ENCODE peak calls at places on chromosomes 13 and 19, in four cellular contexts. X, G, M and T are unnamed samples.

GRCh38 chr19:35872180-35872579 is 3.8 kb downstream of the APLP1 start:
- DNase-seq in X (no peak), M (no peak), G (no peak), T (no peak)

GRCh38 chr19:1265611-1266115 is 3.5 kb upstream of the CIRBP start:
- DNase-seq in X (peak; percentile 31), G (no peak), M (no peak), T (peak; percentile 80)

GRCh38 chr19:36605101-36605838 is at the start of gene ZNF382:
- DNase-seq in X (no peak), M (peak; percentile 17), G (peak; percentile 63), T (peak; percentile 41)

GRCh38 chr19:40270362-40271089 is 14.6 kb downstream of the AKT2 start:
- DNase-seq in M (no peak), G (no peak), X (no peak), T (no peak)

GRCh38 chr13:26494591-26494990 is 62.9 kb upstream of the WASF3 start:
- DNase-seq in G (no peak), X (no peak), M (no peak), T (no peak)

GRCh38 chr19:49189259-49189658 is 31.7 kb downstream of the TRPM4 start:
- DNase-seq in X (no peak), M (no peak), G (no peak), T (no peak)

GRCh38 chr19:41546386-41546789 is 29.6 kb upstream of the CEACAM21 start:
- DNase-seq in X (no peak), G (no peak), M (no peak), T (no peak)

GRCh38 chr19:9673912-9674668 is 810 bp downstream of the ZNF562 start:
- DNase-seq in X (no peak), M (peak; percentile 1), G (peak; percentile 15), T (peak; percentile 5)

GRCh38 chr19:14678199-14678598 is 3.6 kb upstream of the ADGRE3 start:
- DNase-seq in X (no peak), M (no peak), G (no peak), T (no peak)

GRCh38 chr13:99356216-99357089 is 49.3 kb upstream of the GPR183 start:
- DNase-seq in X (no peak), G (no peak), M (peak; percentile 92), T (peak; percentile 87)

GRCh38 chr19:1580382-1580781 is 12.3 kb upstream of the MEX3D start:
- DNase-seq in X (no peak), M (no peak), G (no peak), T (no peak)

GRCh38 chr19:3365447-3366103 is 808 bp upstream of the NFIC start:
- DNase-seq in G (no peak), M (no peak), X (no peak), T (peak; percentile 66)

GRCh38 chr13:75544681-75545333 is 4.8 kb upstream of the UCHL3 start:
- DNase-seq in G (peak; percentile 78), X (no peak), M (no peak), T (peak; percentile 90)

GRCh38 chr13:99989376-99990044 is 7.9 kb downstream of the ZIC2 start:
- DNase-seq in X (no peak), M (no peak), G (no peak), T (no peak)

GRCh38 chr19:8390617-8390981 is 439 bp downstream of the RAB11B start:
- DNase-seq in M (peak; percentile 63), G (peak; percentile 81), X (peak; percentile 62), T (peak; percentile 89)

GRCh38 chr19:35142531-35143230 is 374 bp upstream of the FXYD7 start:
- DNase-seq in X (peak; percentile 83), M (no peak), G (no peak), T (no peak)

GRCh38 chr13:76462003-76462402 is 424.2 kb downstream of the KCTD12 start:
- DNase-seq in G (no peak), X (no peak), M (no peak), T (peak; percentile 15)

GRCh38 chr13:95367309-95367843 is 66.1 kb upstream of the ABCC4 start:
- DNase-seq in G (no peak), X (no peak), M (no peak), T (no peak)

GRCh38 chr19:39941615-39942507 is 7.4 kb upstream of the FCGBP start:
- DNase-seq in X (no peak), M (peak; percentile 82), G (no peak), T (peak; percentile 38)

GRCh38 chr13:79477968-79478367 is 3.0 kb upstream of the NDFIP2 start:
- DNase-seq in X (no peak), M (no peak), G (no peak), T (no peak)

GRCh38 chr19:2494084-2494446 is 18.1 kb downstream of the GADD45B start:
- DNase-seq in X (no peak), G (no peak), M (no peak), T (peak; percentile 65)

GRCh38 chr13:106432636-106433035 is 102.8 kb downstream of the EFNB2 start:
- DNase-seq in G (no peak), M (no peak), X (peak; percentile 8), T (no peak)

GRCh38 chr13:51781246-51782022 is 22.5 kb downstream of the DHRS12 start:
- DNase-seq in G (no peak), M (no peak), X (no peak), T (peak; percentile 24)

GRCh38 chr19:20611866-20612265 is 46.3 kb upstream of the ZNF737 start:
- DNase-seq in M (no peak), G (no peak), X (no peak), T (no peak)

GRCh38 chr19:53461866-53462265 is 5.7 kb upstream of the ZNF813 start:
- DNase-seq in G (no peak), X (no peak), M (no peak), T (peak; percentile 3)
- TF ChIP-seq RAD21 in G (no peak), X (no peak), M (no peak), T (no peak)

GRCh38 chr19:54207908-54208783 is 7.5 kb downstream of the RPS9 start:
- DNase-seq in G (peak; percentile 59), M (peak; percentile 84), X (no peak), T (peak; percentile 78)
- TF ChIP-seq RFX5 in G (no peak), M (peak; percentile 42), X (no peak), T (no peak)

GRCh38 chr13:110521946-110522345 is 39.6 kb downstream of the RAB20 start:
- DNase-seq in M (no peak), X (no peak), G (no peak), T (no peak)

GRCh38 chr13:110523180-110523579 is 38.3 kb downstream of the RAB20 start:
- DNase-seq in G (no peak), X (no peak), M (no peak), T (no peak)

GRCh38 chr13:110525328-110526319 is 35.9 kb downstream of the RAB20 start:
- DNase-seq in X (no peak), G (no peak), M (peak; percentile 35), T (no peak)

GRCh38 chr13:110523838-110524237 is 37.7 kb downstream of the RAB20 start:
- DNase-seq in G (no peak), M (no peak), X (no peak), T (no peak)

DNA sequence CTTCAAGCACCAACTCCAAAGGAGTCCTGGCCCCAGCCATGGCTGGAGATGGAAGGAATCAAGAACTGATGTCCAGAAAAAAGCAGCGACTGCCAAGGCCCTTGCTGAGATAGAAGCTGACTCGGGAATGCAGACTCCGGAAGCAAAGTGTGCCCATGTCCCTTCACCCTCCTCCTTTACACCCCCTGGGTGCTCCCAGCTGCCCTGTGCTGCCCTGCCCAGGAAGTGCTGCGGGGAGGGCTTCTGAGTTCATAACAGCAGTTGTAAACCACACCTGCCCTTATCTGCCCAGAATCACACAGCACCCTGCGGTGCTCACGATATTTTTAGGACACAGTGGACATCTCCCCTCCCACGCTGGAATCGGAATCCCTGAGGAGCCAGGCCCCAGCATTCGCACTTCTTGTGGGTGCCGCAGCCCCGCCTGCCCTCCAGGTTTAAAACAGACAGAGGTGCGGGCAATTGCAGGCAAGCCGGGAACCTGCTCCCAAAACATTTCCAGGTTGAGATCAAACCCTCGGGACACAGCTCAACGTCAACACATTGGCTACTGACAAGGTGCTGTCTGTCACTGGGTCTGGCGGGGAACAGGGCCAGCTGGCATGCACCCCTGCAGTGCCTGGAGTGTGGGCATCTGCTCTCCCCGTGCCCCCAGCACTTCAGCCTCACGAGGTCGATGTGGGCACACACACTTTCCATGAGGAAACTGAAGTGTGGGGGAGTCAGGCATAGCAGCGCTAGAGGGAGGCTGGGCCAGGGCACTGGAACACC is 36.9 kb downstream of the RAB20 start:
- DNase-seq in G (no peak), M (no peak), X (no peak), T (no peak)
- TF ChIP-seq RAD21 in G (no peak), M (no peak), X (no peak), T (no peak)

GRCh38 chr13:53200498-53201453 is 172.2 kb downstream of the OLFM4 start:
- DNase-seq in M (no peak), G (no peak), X (no peak), T (peak; percentile 1)
- TF ChIP-seq RFX5 in M (no peak), G (no peak), X (no peak), T (no peak)

GRCh38 chr13:40026174-40026585 is 370.7 kb downstream of the COG6 start:
- DNase-seq in X (no peak), G (no peak), M (peak; percentile 100), T (peak; percentile 11)
- TF ChIP-seq RAD21 in X (no peak), G (no peak), M (no peak), T (no peak)

DNA sequence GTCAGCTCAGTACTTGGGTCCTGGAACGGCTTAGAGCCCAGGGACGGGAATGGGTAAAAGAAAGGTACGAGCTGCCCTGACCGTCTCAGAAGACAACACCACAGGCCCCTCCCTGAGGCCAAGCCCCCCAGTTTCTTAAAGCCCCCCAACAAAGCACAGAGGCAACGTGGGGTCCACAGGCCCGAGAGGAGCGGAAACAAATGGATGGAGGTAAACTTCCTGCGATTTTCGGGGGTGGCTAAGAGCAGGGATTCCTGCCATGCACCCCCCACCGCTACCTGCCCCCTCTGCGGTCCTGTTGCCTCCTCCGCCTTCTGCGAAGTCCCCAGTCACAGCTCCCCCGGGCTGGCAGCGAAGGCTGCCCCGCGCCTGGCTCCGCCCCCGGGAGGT is 48.2 kb downstream of the PTPRS start:
- DNase-seq in M (no peak), G (no peak), X (peak; percentile 42), T (peak; percentile 23)
- TF ChIP-seq RFX5 in M (no peak), G (no peak), X (no peak), T (no peak)

DNA sequence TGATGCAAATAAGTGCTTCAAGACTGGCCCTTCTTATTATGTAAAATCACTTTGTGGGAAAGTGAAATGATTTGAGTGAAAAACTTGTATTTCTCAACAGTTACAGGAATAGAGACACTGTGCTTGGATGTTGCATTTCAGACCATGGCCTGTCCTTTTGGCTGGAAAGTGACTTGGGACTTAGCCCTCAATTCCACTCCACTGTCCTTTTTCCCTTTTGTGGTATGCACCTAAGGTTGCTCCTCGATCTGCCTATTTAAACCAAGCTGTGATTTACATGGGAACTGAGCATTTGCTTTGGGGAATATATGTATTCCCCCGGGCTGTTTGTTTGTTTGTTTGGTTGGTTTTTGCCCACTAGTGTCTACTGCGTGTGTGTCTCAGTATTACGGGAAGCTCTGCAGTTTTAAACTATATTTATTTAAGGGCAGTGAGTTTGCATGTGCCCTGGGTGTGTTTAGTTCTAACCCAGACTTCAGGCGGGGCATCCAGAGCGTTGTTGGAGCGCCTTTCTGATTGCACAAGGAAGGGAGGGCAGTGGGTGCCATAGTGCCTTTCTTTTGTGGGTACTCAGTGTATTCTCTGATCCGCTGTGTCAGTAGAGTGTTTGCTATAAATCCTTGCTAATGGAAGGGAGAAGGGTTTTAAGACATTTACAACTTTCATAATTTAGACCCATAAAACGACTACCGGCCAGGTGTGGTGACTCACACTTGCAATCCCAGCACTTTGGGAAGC is 18.2 kb upstream of the RNF113B start:
- DNase-seq in M (no peak), X (no peak), G (no peak), T (no peak)
- TF ChIP-seq RAD21 in M (no peak), X (no peak), G (no peak), T (no peak)